ENCODE peak calls at places on chromosomes 4 and X, in six cellular contexts. One of them, this sample, is unnamed.

GRCh38 chr4:80035336-80035735 is 37.7 kb downstream of the ANTXR2 start:
- DNase-seq in fibroblast of villous mesenchyme: no peak
- DNase-seq in ascending aorta: no peak
- DNase-seq in AG10803: no peak
- DNase-seq in left ventricle myocardium inferior: no peak
- DNase-seq in upper lobe of right lung: no peak
- DNase-seq in this sample: no peak

GRCh38 chr4:113311047-113311446 is 261.6 kb downstream of the ANK2 start:
- DNase-seq in fibroblast of villous mesenchyme: peak; percentile 30
- DNase-seq in ascending aorta: no peak
- DNase-seq in AG10803: no peak
- DNase-seq in left ventricle myocardium inferior: no peak
- DNase-seq in upper lobe of right lung: no peak
- DNase-seq in this sample: no peak

GRCh38 chr4:88166608-88167007 is 8.2 kb upstream of the ABCG2 start:
- DNase-seq in fibroblast of villous mesenchyme: no peak
- DNase-seq in ascending aorta: no peak
- DNase-seq in AG10803: no peak
- DNase-seq in left ventricle myocardium inferior: no peak
- DNase-seq in upper lobe of right lung: no peak
- DNase-seq in this sample: no peak

GRCh38 chr4:173735055-173735454 is 205.0 kb upstream of the HAND2 start:
- DNase-seq in fibroblast of villous mesenchyme: peak; percentile 47
- DNase-seq in ascending aorta: no peak
- DNase-seq in AG10803: peak; percentile 40
- DNase-seq in left ventricle myocardium inferior: no peak
- DNase-seq in upper lobe of right lung: no peak
- DNase-seq in this sample: no peak

GRCh38 chrX:136336623-136337022 is 35.9 kb downstream of the ADGRG4 start:
- DNase-seq in fibroblast of villous mesenchyme: peak; percentile 4
- DNase-seq in ascending aorta: no peak
- DNase-seq in AG10803: no peak
- DNase-seq in left ventricle myocardium inferior: no peak
- DNase-seq in upper lobe of right lung: no peak
- DNase-seq in this sample: no peak

GRCh38 chrX:107935664-107936433 is 46.3 kb downstream of the TEX13B start:
- DNase-seq in fibroblast of villous mesenchyme: no peak
- DNase-seq in ascending aorta: no peak
- DNase-seq in AG10803: no peak
- DNase-seq in left ventricle myocardium inferior: no peak
- DNase-seq in upper lobe of right lung: no peak
- DNase-seq in this sample: no peak

GRCh38 chr4:98828801-98829200 is 100.1 kb downstream of the EIF4E start:
- DNase-seq in fibroblast of villous mesenchyme: peak; percentile 16
- DNase-seq in ascending aorta: no peak
- DNase-seq in AG10803: peak; percentile 3
- DNase-seq in left ventricle myocardium inferior: no peak
- DNase-seq in upper lobe of right lung: no peak
- DNase-seq in this sample: no peak

GRCh38 chrX:47613082-47613481 is 6.6 kb downstream of the SYN1 start:
- DNase-seq in fibroblast of villous mesenchyme: no peak
- DNase-seq in ascending aorta: no peak
- DNase-seq in AG10803: no peak
- DNase-seq in left ventricle myocardium inferior: no peak
- DNase-seq in upper lobe of right lung: no peak
- DNase-seq in this sample: no peak

GRCh38 chrX:645024-645376 is 14.4 kb downstream of the SHOX start:
- DNase-seq in fibroblast of villous mesenchyme: no peak
- DNase-seq in ascending aorta: no peak
- DNase-seq in AG10803: no peak
- DNase-seq in left ventricle myocardium inferior: no peak
- DNase-seq in upper lobe of right lung: no peak
- DNase-seq in this sample: no peak

GRCh38 chr4:7156273-7157139 is 35.8 kb upstream of the SORCS2 start:
- DNase-seq in fibroblast of villous mesenchyme: peak; percentile 19
- DNase-seq in ascending aorta: no peak
- DNase-seq in AG10803: peak; percentile 28
- DNase-seq in left ventricle myocardium inferior: peak; percentile 41
- DNase-seq in upper lobe of right lung: peak; percentile 56
- DNase-seq in this sample: no peak

GRCh38 chr4:13219971-13220370 is 264.2 kb downstream of the RAB28 start:
- DNase-seq in fibroblast of villous mesenchyme: no peak
- DNase-seq in ascending aorta: no peak
- DNase-seq in AG10803: no peak
- DNase-seq in left ventricle myocardium inferior: no peak
- DNase-seq in upper lobe of right lung: no peak
- DNase-seq in this sample: no peak

GRCh38 chrX:23752740-23753435 is 9.8 kb upstream of the ACOT9 start:
- DNase-seq in fibroblast of villous mesenchyme: peak; percentile 60
- DNase-seq in ascending aorta: no peak
- DNase-seq in AG10803: peak; percentile 82
- DNase-seq in left ventricle myocardium inferior: no peak
- DNase-seq in upper lobe of right lung: no peak
- DNase-seq in this sample: no peak

GRCh38 chr4:40553995-40554394 is 75.7 kb downstream of the RBM47 start:
- DNase-seq in fibroblast of villous mesenchyme: no peak
- DNase-seq in ascending aorta: no peak
- DNase-seq in AG10803: no peak
- DNase-seq in left ventricle myocardium inferior: no peak
- DNase-seq in upper lobe of right lung: no peak
- DNase-seq in this sample: no peak

GRCh38 chr4:144699565-144699964 is 53.6 kb downstream of the HHIP start:
- DNase-seq in fibroblast of villous mesenchyme: no peak
- DNase-seq in ascending aorta: no peak
- DNase-seq in AG10803: no peak
- DNase-seq in left ventricle myocardium inferior: no peak
- DNase-seq in upper lobe of right lung: no peak
- DNase-seq in this sample: no peak

GRCh38 chr4:125735107-125735506 is 420.4 kb downstream of the FAT4 start:
- DNase-seq in fibroblast of villous mesenchyme: peak; percentile 88
- DNase-seq in ascending aorta: no peak
- DNase-seq in AG10803: peak; percentile 92
- DNase-seq in left ventricle myocardium inferior: no peak
- DNase-seq in upper lobe of right lung: no peak
- DNase-seq in this sample: no peak

GRCh38 chr4:137993232-137993631 is 248.9 kb downstream of the SLC7A11 start:
- DNase-seq in fibroblast of villous mesenchyme: no peak
- DNase-seq in ascending aorta: no peak
- DNase-seq in AG10803: peak; percentile 4
- DNase-seq in left ventricle myocardium inferior: no peak
- DNase-seq in upper lobe of right lung: no peak
- DNase-seq in this sample: no peak

GRCh38 chr4:8762951-8763735 is 108.5 kb downstream of the HMX1 start:
- DNase-seq in fibroblast of villous mesenchyme: no peak
- DNase-seq in ascending aorta: no peak
- DNase-seq in AG10803: no peak
- DNase-seq in left ventricle myocardium inferior: no peak
- DNase-seq in upper lobe of right lung: peak; percentile 48
- DNase-seq in this sample: no peak

GRCh38 chrX:150649096-150649870 is 43.9 kb upstream of the MTMR1 start:
- DNase-seq in fibroblast of villous mesenchyme: peak; percentile 52
- DNase-seq in ascending aorta: peak; percentile 8
- DNase-seq in AG10803: peak; percentile 69
- DNase-seq in left ventricle myocardium inferior: no peak
- DNase-seq in upper lobe of right lung: no peak
- DNase-seq in this sample: no peak

GRCh38 chr4:2794707-2795557 is 2.0 kb downstream of the SH3BP2 start:
- DNase-seq in fibroblast of villous mesenchyme: peak; percentile 82
- DNase-seq in ascending aorta: peak; percentile 17
- DNase-seq in AG10803: peak; percentile 85
- DNase-seq in left ventricle myocardium inferior: peak; percentile 75
- DNase-seq in upper lobe of right lung: peak; percentile 81
- DNase-seq in this sample: no peak

GRCh38 chrX:130793966-130794365 is 109.0 kb downstream of the ENOX2 start:
- DNase-seq in fibroblast of villous mesenchyme: no peak
- DNase-seq in ascending aorta: no peak
- DNase-seq in AG10803: no peak
- DNase-seq in left ventricle myocardium inferior: no peak
- DNase-seq in upper lobe of right lung: no peak
- DNase-seq in this sample: no peak

GRCh38 chr4:1994935-1995334 is 13.8 kb downstream of the NELFA start:
- DNase-seq in fibroblast of villous mesenchyme: no peak
- DNase-seq in ascending aorta: no peak
- DNase-seq in AG10803: no peak
- DNase-seq in left ventricle myocardium inferior: no peak
- DNase-seq in upper lobe of right lung: no peak
- DNase-seq in this sample: no peak

GRCh38 chrX:150575415-150575814 is 7.0 kb downstream of the MTM1 start:
- DNase-seq in fibroblast of villous mesenchyme: peak; percentile 28
- DNase-seq in ascending aorta: no peak
- DNase-seq in AG10803: peak; percentile 17
- DNase-seq in left ventricle myocardium inferior: no peak
- DNase-seq in upper lobe of right lung: no peak
- DNase-seq in this sample: no peak

GRCh38 chr4:98319021-98319420 is 57.8 kb downstream of the RAP1GDS1 start:
- DNase-seq in fibroblast of villous mesenchyme: no peak
- DNase-seq in ascending aorta: no peak
- DNase-seq in AG10803: no peak
- DNase-seq in left ventricle myocardium inferior: no peak
- DNase-seq in upper lobe of right lung: no peak
- DNase-seq in this sample: no peak

GRCh38 chr4:2125831-2126230 is 66.7 kb downstream of the NAT8L start:
- DNase-seq in fibroblast of villous mesenchyme: no peak
- DNase-seq in ascending aorta: no peak
- DNase-seq in AG10803: no peak
- DNase-seq in left ventricle myocardium inferior: no peak
- DNase-seq in upper lobe of right lung: no peak
- DNase-seq in this sample: no peak

GRCh38 chrX:150544222-150544787 is 24.1 kb upstream of the MTM1 start:
- DNase-seq in fibroblast of villous mesenchyme: no peak
- DNase-seq in ascending aorta: no peak
- DNase-seq in AG10803: no peak
- DNase-seq in left ventricle myocardium inferior: no peak
- DNase-seq in upper lobe of right lung: no peak
- DNase-seq in this sample: no peak

GRCh38 chrX:153554519-153555167 is 37.2 kb downstream of the ATP2B3 start:
- DNase-seq in fibroblast of villous mesenchyme: peak; percentile 44
- DNase-seq in ascending aorta: no peak
- DNase-seq in AG10803: peak; percentile 33
- DNase-seq in left ventricle myocardium inferior: peak; percentile 64
- DNase-seq in upper lobe of right lung: peak; percentile 73
- DNase-seq in this sample: peak; percentile 71

GRCh38 chr4:16532240-16532990 is 306.1 kb upstream of the TAPT1 start:
- DNase-seq in fibroblast of villous mesenchyme: peak; percentile 70
- DNase-seq in ascending aorta: no peak
- DNase-seq in AG10803: peak; percentile 96
- DNase-seq in left ventricle myocardium inferior: no peak
- DNase-seq in upper lobe of right lung: no peak
- DNase-seq in this sample: no peak

GRCh38 chr4:16785800-16786527 is 112.5 kb downstream of the LDB2 start:
- DNase-seq in fibroblast of villous mesenchyme: peak; percentile 78
- DNase-seq in ascending aorta: no peak
- DNase-seq in AG10803: peak; percentile 52
- DNase-seq in left ventricle myocardium inferior: no peak
- DNase-seq in upper lobe of right lung: no peak
- DNase-seq in this sample: no peak

GRCh38 chr4:136383126-136383525 is 1149.2 kb downstream of the PCDH18 start:
- DNase-seq in fibroblast of villous mesenchyme: no peak
- DNase-seq in ascending aorta: no peak
- DNase-seq in AG10803: no peak
- DNase-seq in left ventricle myocardium inferior: no peak
- DNase-seq in upper lobe of right lung: no peak
- DNase-seq in this sample: no peak

GRCh38 chr4:1981251-1982055 is 27.3 kb downstream of the NELFA start:
- DNase-seq in fibroblast of villous mesenchyme: no peak
- DNase-seq in ascending aorta: no peak
- DNase-seq in AG10803: peak; percentile 11
- DNase-seq in left ventricle myocardium inferior: no peak
- DNase-seq in upper lobe of right lung: peak; percentile 63
- DNase-seq in this sample: no peak

GRCh38 chr4:110371016-110371795 is 104.7 kb upstream of the ENPEP start:
- DNase-seq in fibroblast of villous mesenchyme: no peak
- DNase-seq in ascending aorta: no peak
- DNase-seq in AG10803: no peak
- DNase-seq in left ventricle myocardium inferior: no peak
- DNase-seq in upper lobe of right lung: no peak
- DNase-seq in this sample: no peak

DNA sequence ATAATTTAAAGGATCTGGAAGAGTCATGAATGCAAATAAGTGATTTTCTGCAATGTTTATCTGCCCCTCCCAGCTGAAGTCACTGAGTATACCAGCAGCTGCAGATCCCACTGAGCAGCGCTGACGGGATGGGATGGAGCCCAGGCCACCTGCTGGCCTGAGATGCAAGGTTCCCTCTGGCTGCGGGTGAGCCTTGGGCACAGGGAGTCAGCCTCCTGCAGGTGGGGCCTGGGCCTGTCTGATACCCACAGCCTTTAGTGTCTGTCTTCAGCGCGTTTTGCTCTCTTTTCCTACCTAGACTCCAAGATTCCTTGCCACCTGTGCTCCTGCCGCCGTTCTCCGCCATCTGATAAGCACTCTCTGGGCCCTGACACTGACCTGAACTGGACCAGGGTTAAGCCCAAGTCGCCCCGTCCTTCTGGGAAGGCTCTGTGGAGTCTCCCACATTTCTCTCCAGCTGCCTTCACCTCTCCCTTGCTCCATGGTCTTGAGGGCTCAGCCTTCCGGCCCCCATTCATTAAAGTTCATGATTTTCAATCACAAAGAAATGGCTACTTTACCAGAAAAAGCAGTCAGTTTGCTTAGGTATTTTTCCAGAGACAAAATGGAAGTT is 223.1 kb upstream of the FAT1 start:
- DNase-seq in fibroblast of villous mesenchyme: peak; percentile 37
- DNase-seq in ascending aorta: no peak
- DNase-seq in AG10803: no peak
- DNase-seq in left ventricle myocardium inferior: no peak
- DNase-seq in upper lobe of right lung: no peak
- DNase-seq in this sample: no peak
- TF ChIP-seq CTCF in fibroblast of villous mesenchyme: peak; percentile 51
- TF ChIP-seq CTCF in ascending aorta: no peak
- TF ChIP-seq CTCF in AG10803: peak; percentile 9
- TF ChIP-seq CTCF in left ventricle myocardium inferior: no peak
- TF ChIP-seq CTCF in upper lobe of right lung: no peak
- TF ChIP-seq CTCF in this sample: no peak

GRCh38 chr4:165384608-165385007 is 5.8 kb downstream of the CPE start:
- DNase-seq in fibroblast of villous mesenchyme: no peak
- DNase-seq in ascending aorta: no peak
- DNase-seq in AG10803: peak; percentile 32
- DNase-seq in left ventricle myocardium inferior: no peak
- DNase-seq in upper lobe of right lung: no peak
- DNase-seq in this sample: no peak
- TF ChIP-seq CTCF in fibroblast of villous mesenchyme: no peak
- TF ChIP-seq CTCF in ascending aorta: no peak
- TF ChIP-seq CTCF in AG10803: no peak
- TF ChIP-seq CTCF in left ventricle myocardium inferior: no peak
- TF ChIP-seq CTCF in upper lobe of right lung: no peak
- TF ChIP-seq CTCF in this sample: no peak

GRCh38 chrX:112760697-112761096 is 79.9 kb downstream of the AMOT start:
- DNase-seq in fibroblast of villous mesenchyme: no peak
- DNase-seq in ascending aorta: no peak
- DNase-seq in AG10803: peak; percentile 37
- DNase-seq in left ventricle myocardium inferior: no peak
- DNase-seq in upper lobe of right lung: no peak
- DNase-seq in this sample: no peak
- TF ChIP-seq CTCF in fibroblast of villous mesenchyme: no peak
- TF ChIP-seq CTCF in ascending aorta: no peak
- TF ChIP-seq CTCF in AG10803: peak; percentile 35
- TF ChIP-seq CTCF in left ventricle myocardium inferior: no peak
- TF ChIP-seq CTCF in upper lobe of right lung: no peak
- TF ChIP-seq CTCF in this sample: no peak

GRCh38 chrX:122441451-122441850 is 742.6 kb upstream of the GRIA3 start:
- DNase-seq in fibroblast of villous mesenchyme: no peak
- DNase-seq in ascending aorta: no peak
- DNase-seq in AG10803: no peak
- DNase-seq in left ventricle myocardium inferior: no peak
- DNase-seq in upper lobe of right lung: no peak
- DNase-seq in this sample: no peak
- TF ChIP-seq CTCF in fibroblast of villous mesenchyme: no peak
- TF ChIP-seq CTCF in ascending aorta: no peak
- TF ChIP-seq CTCF in AG10803: no peak
- TF ChIP-seq CTCF in left ventricle myocardium inferior: no peak
- TF ChIP-seq CTCF in upper lobe of right lung: no peak
- TF ChIP-seq CTCF in this sample: no peak